ENCODE peak calls at places on chromosomes 16 and 17, in nine cellular contexts. M is Karpas-422, R is mammary epithelial cell, U is substantia nigra, W is tibial nerve, G is left lung, E is breast epithelium, J is upper lobe of left lung, K is neuronal stem cell. I is an unnamed sample.

GRCh38 chr16:21959050-21959449 is 5.9 kb downstream of the UQCRC2 start:
- DNase-seq in W (no peak), U (no peak), K (no peak), J (no peak), R (no peak), G (no peak), E (no peak), M (no peak), I (no peak)

GRCh38 chr17:29778936-29779811 is 150.9 kb downstream of the SSH2 start:
- DNase-seq in W (peak; percentile 75), J (peak; percentile 62), K (peak; percentile 43), G (no peak), R (peak; percentile 31), M (peak; percentile 90), E (peak; percentile 70), U (peak; percentile 42), I (peak; percentile 70)

GRCh38 chr16:72536673-72537435 is 364.9 kb upstream of the PMFBP1 start:
- DNase-seq in J (no peak), W (no peak), U (no peak), K (no peak), R (no peak), E (no peak), M (no peak), G (no peak), I (no peak)

GRCh38 chr16:58444265-58444664 is 52.0 kb downstream of the GINS3 start:
- DNase-seq in U (no peak), W (no peak), K (no peak), J (no peak), R (no peak), E (no peak), M (no peak), G (no peak), I (no peak)

GRCh38 chr17:43011728-43012472 is 5.3 kb downstream of the IFI35 start:
- DNase-seq in K (no peak), J (no peak), M (no peak), W (no peak), G (peak; percentile 39), R (no peak), U (no peak), E (no peak), I (no peak)

GRCh38 chr17:66306413-66306812 is 4.0 kb downstream of the PRKCA start:
- DNase-seq in W (no peak), J (no peak), M (no peak), G (no peak), E (no peak), K (no peak), U (no peak), R (peak; percentile 19), I (no peak)

GRCh38 chr17:8629371-8630226 is 926 bp downstream of the MYH10 start:
- DNase-seq in E (no peak), M (no peak), G (peak; percentile 79), K (no peak), U (peak; percentile 34), W (no peak), J (no peak), R (peak; percentile 26), I (peak; percentile 52)

GRCh38 chr16:86202267-86202666 is 303.3 kb downstream of the IRF8 start:
- DNase-seq in E (no peak), W (no peak), M (no peak), R (no peak), J (no peak), K (no peak), G (no peak), U (no peak), I (no peak)

GRCh38 chr16:1206786-1207185 is 18.3 kb downstream of the TPSG1 start:
- DNase-seq in W (no peak), G (no peak), R (no peak), M (no peak), K (no peak), U (no peak), J (no peak), E (no peak), I (no peak)

GRCh38 chr17:67218385-67218950 is 26.5 kb downstream of the HELZ start:
- DNase-seq in U (no peak), R (peak; percentile 52), K (no peak), M (no peak), E (no peak), J (no peak), G (no peak), W (no peak), I (no peak)

GRCh38 chr16:69880640-69881133 is 70.4 kb upstream of the CLEC18A start:
- DNase-seq in U (peak; percentile 12), K (no peak), R (no peak), E (no peak), J (no peak), M (no peak), W (no peak), G (no peak), I (no peak)

GRCh38 chr16:57704905-57705852 is 10.6 kb downstream of the DRC7 start:
- DNase-seq in M (no peak), U (no peak), W (no peak), E (no peak), K (no peak), G (no peak), J (no peak), R (no peak), I (no peak)

GRCh38 chr16:667780-668518 is at the start of gene RHOT2:
- DNase-seq in J (peak; percentile 95), U (peak; percentile 82), G (peak; percentile 99), K (peak; percentile 89), E (peak; percentile 93), W (peak; percentile 90), M (peak; percentile 98), R (peak; percentile 86), I (peak; percentile 89)

GRCh38 chr16:976389-976931 is 5.1 kb upstream of the SOX8 start:
- DNase-seq in G (peak; percentile 75), J (no peak), W (no peak), R (no peak), K (no peak), E (no peak), U (no peak), M (no peak), I (no peak)

GRCh38 chr17:37691807-37692206 is 48.6 kb upstream of the DDX52 start:
- DNase-seq in J (no peak), G (no peak), R (peak; percentile 86), M (no peak), E (no peak), U (no peak), K (no peak), W (no peak), I (no peak)

GRCh38 chr16:72474511-72475123 is 302.7 kb upstream of the PMFBP1 start:
- DNase-seq in W (no peak), G (no peak), E (no peak), R (peak; percentile 85), K (no peak), M (no peak), J (no peak), U (no peak), I (no peak)

GRCh38 chr17:47404006-47404405 is 80.3 kb downstream of the EFCAB13 start:
- DNase-seq in K (no peak), M (peak; percentile 62), R (no peak), J (no peak), G (no peak), U (no peak), E (no peak), W (no peak), I (no peak)

GRCh38 chr17:82330322-82331239 is 3.0 kb downstream of the SECTM1 start:
- DNase-seq in W (no peak), U (no peak), J (no peak), R (peak; percentile 49), E (no peak), G (peak; percentile 77), K (no peak), M (peak; percentile 69), I (peak; percentile 80)
- H3K27ac ChIP-seq in W (no peak overlapping the region), U (no peak overlapping the region), J (no peak overlapping the region), R (no peak overlapping the region), E (no peak overlapping the region), G (no peak overlapping the region), K (no peak overlapping the region), M (no peak overlapping the region), I (no peak overlapping the region)

DNA sequence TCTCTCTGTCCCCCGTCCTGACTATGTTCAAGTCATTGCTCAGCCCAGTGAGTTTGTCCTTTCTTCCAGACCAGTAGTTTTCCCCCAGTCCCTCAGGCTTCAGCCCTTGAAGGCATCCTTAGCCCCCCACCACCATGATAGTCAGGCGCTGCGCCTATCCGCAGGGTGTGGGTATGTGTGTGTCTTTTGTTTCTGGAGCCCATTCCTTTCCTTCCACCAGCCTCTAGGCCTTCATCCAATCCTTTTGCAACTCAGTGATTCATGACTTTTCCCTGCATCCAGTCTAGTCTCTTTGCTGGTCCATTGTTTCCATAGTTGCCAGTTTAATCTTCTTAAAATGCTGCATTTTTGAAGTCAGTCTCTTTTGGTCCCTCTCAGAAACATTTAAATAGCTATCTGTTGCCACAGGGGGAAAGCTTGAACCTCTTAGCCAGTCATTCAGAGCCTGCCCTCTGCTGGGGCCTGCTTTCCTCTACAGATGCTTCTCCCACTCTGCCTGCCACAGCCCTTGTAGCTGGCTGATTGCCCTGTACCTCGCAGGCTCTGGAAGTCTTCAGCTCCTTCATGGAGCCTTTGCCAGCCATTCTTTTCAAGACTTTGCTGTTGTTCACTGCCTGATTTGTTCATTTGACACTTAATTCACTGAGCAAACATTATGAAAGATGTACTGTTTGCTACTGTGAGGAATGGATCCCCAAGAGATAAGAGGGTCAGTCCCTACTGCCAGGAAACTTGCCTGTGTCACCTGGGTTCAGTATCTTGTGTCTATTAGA is 55.9 kb upstream of the ADCY7 start:
- DNase-seq in G (peak; percentile 79), K (peak; percentile 58), J (peak; percentile 88), U (peak; percentile 63), R (peak; percentile 62), M (peak; percentile 82), E (peak; percentile 63), W (peak; percentile 66), I (peak; percentile 53)
- H3K27ac ChIP-seq in G (peak overlapping the region; percentile 20), K (peak overlapping the region; percentile 58), J (peak overlapping the region; percentile 32), U (peak overlapping the region; percentile 62), R (no peak overlapping the region), M (no peak overlapping the region), E (no peak overlapping the region), W (no peak overlapping the region), I (peak overlapping the region; percentile 3)

GRCh38 chr16:82748026-82748425 is 121.3 kb downstream of the CDH13 start:
- DNase-seq in G (no peak), J (no peak), R (peak; percentile 16), U (no peak), M (peak; percentile 61), W (no peak), E (no peak), K (no peak), I (no peak)
- H3K27ac ChIP-seq in G (no peak overlapping the region), J (no peak overlapping the region), R (no peak overlapping the region), U (no peak overlapping the region), M (no peak overlapping the region), W (no peak overlapping the region), E (no peak overlapping the region), K (no peak overlapping the region), I (peak overlapping the region; percentile 0)

DNA sequence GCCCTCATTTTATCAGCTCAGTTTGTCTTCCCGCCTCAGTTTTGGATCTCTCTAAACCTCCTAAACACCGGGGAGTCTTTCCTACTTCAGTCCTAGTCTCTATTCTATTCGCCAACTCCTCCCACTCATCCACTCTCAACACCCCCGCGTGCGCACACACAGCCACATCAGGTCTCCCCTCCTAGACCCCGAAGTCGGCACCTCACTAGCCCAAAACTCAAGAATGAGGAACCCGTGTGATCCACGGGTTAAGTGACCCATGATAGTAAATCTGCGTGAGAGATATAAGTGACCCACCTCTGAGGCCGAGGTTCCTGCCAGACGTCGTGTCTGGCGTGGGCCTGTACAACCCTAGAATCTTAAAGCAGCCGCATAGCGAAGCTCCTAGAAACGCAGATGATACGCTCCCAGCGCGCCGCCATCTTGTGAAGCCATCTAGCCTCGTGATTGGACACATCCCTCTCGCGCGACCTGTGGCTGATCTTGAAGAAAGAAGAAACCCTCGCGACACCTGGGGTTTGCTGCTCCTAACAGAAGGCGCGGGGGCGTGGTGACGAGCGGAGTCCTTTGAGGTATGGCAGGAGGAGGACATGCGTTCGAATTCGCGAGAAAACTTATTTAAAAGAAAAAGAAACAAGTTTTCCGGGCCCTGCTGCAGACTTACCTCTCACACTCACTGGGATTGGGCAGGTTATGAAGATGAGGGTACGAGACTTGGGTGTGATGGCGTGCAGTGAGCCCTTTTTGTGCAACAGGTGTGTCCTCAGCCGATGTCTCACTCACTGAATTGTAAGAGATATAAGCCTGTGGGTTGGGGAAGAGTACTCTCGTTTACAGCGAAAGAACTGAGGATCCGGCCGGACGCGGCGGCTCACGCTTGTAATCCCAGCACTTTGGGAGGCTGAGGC is at the start of gene METTL16:
- DNase-seq in G (peak; percentile 97), W (peak; percentile 96), M (peak; percentile 99), K (peak; percentile 97), R (peak; percentile 98), U (peak; percentile 84), E (peak; percentile 97), J (peak; percentile 100), I (peak; percentile 98)
- H3K27ac ChIP-seq in G (peak within 1 kb of the TSS; percentile 86), W (peak within 1 kb of the TSS; percentile 83), M (peak within 1 kb of the TSS; percentile 84), K (peak within 1 kb of the TSS; percentile 89), R (peak within 1 kb of the TSS; percentile 96), U (peak within 1 kb of the TSS; percentile 93), E (peak within 1 kb of the TSS; percentile 87), J (peak within 1 kb of the TSS; percentile 90), I (peak within 1 kb of the TSS; percentile 85)

I was measured in pancreas.